ENCODE peak calls at places on chromosomes 2 and 18, in ten cellular contexts. M, C, L, B, A, T, V, E, Z and Q are unnamed samples.

GRCh38 chr2:144508162-144508765 is 11.7 kb downstream of the ZEB2 start:
- DNase-seq in M (no peak), C (no peak), L (no peak), B (no peak), A (no peak), T (peak), V (no peak), E (no peak), Z (no peak), Q (no peak)

GRCh38 chr2:109335586-109336266 is 206.7 kb downstream of the SH3RF3 start:
- DNase-seq in M (no peak), C (no peak), L (peak), B (no peak), A (no peak), T (no peak), V (no peak), E (no peak), Z (no peak), Q (peak)

GRCh38 chr2:201631041-201631440 is 12.3 kb downstream of the TMEM237 start:
- DNase-seq in M (no peak), C (no peak), L (no peak), B (no peak), A (no peak), T (no peak), V (no peak), E (no peak), Z (no peak), Q (no peak)

GRCh38 chr18:13036622-13037320 is 45.6 kb downstream of the CEP192 start:
- DNase-seq in M (no peak), C (no peak), L (no peak), B (no peak), A (no peak), T (no peak), V (no peak), E (no peak), Z (no peak), Q (peak)

GRCh38 chr2:134163336-134163735 is 90.5 kb upstream of the MGAT5 start:
- DNase-seq in M (no peak), C (no peak), L (no peak), B (no peak), A (no peak), T (no peak), V (no peak), E (no peak), Z (no peak), Q (no peak)

GRCh38 chr2:241808701-241809382 is at the start of gene NEU4:
- DNase-seq in M (no peak), C (no peak), L (no peak), B (peak), A (no peak), T (no peak), V (no peak), E (peak), Z (peak), Q (no peak)

GRCh38 chr2:106130251-106130998 is 63.7 kb downstream of the UXS1 start:
- DNase-seq in M (no peak), C (no peak), L (no peak), B (no peak), A (no peak), T (no peak), V (no peak), E (peak), Z (peak), Q (no peak)

GRCh38 chr18:25231327-25231691 is 120.7 kb downstream of the ZNF521 start:
- DNase-seq in M (no peak), C (no peak), L (no peak), B (peak), A (no peak), T (no peak), V (no peak), E (no peak), Z (no peak), Q (no peak)

GRCh38 chr2:205754285-205754923 is 72.1 kb downstream of the NRP2 start:
- DNase-seq in M (no peak), C (no peak), L (no peak), B (no peak), A (no peak), T (no peak), V (no peak), E (no peak), Z (no peak), Q (no peak)

GRCh38 chr2:58131191-58132011 is 84.8 kb downstream of the VRK2 start:
- DNase-seq in M (peak), C (no peak), L (no peak), B (peak), A (no peak), T (no peak), V (peak), E (peak), Z (no peak), Q (peak)

GRCh38 chr2:99854236-99854852 is 288.0 kb downstream of the AFF3 start:
- DNase-seq in M (no peak), C (no peak), L (no peak), B (no peak), A (no peak), T (no peak), V (no peak), E (no peak), Z (no peak), Q (no peak)

GRCh38 chr2:85547089-85547858 is 8.3 kb downstream of the MAT2A start:
- DNase-seq in M (peak), C (no peak), L (peak), B (no peak), A (no peak), T (no peak), V (no peak), E (no peak), Z (no peak), Q (peak)

GRCh38 chr2:172455121-172455515 is 27.7 kb downstream of the ITGA6 start:
- DNase-seq in M (peak), C (no peak), L (no peak), B (no peak), A (no peak), T (no peak), V (no peak), E (no peak), Z (no peak), Q (no peak)

GRCh38 chr2:58644992-58645391 is 403.9 kb upstream of the FANCL start:
- DNase-seq in M (no peak), C (no peak), L (no peak), B (no peak), A (no peak), T (no peak), V (no peak), E (no peak), Z (no peak), Q (no peak)

GRCh38 chr2:3585239-3586109 is 9.4 kb upstream of the COLEC11 start:
- DNase-seq in M (peak), C (no peak), L (no peak), B (peak), A (peak), T (no peak), V (peak), E (peak), Z (peak), Q (peak)

GRCh38 chr2:160491922-160492371 is 1.7 kb downstream of the RBMS1 start:
- DNase-seq in M (no peak), C (no peak), L (no peak), B (no peak), A (no peak), T (no peak), V (no peak), E (peak), Z (no peak), Q (peak)

GRCh38 chr2:181812106-181812745 is 79.3 kb upstream of the ITPRID2 start:
- DNase-seq in M (no peak), C (no peak), L (no peak), B (no peak), A (no peak), T (no peak), V (no peak), E (no peak), Z (no peak), Q (peak)

GRCh38 chr2:194382221-194382620 is 1274.8 kb upstream of the SLC39A10 start:
- DNase-seq in M (no peak), C (no peak), L (no peak), B (no peak), A (no peak), T (no peak), V (no peak), E (no peak), Z (no peak), Q (no peak)

GRCh38 chr18:35756506-35757117 is 175.1 kb downstream of the GALNT1 start:
- DNase-seq in M (peak), C (peak), L (peak), B (no peak), A (peak), T (no peak), V (peak), E (peak), Z (peak), Q (peak)

GRCh38 chr2:207279520-207279919 is 113.8 kb upstream of the KLF7 start:
- DNase-seq in M (no peak), C (no peak), L (peak), B (no peak), A (no peak), T (no peak), V (no peak), E (no peak), Z (no peak), Q (no peak)

GRCh38 chr2:200252661-200253067 is 53.8 kb upstream of the SPATS2L start:
- DNase-seq in M (peak), C (no peak), L (no peak), B (no peak), A (peak), T (no peak), V (peak), E (no peak), Z (no peak), Q (peak)

GRCh38 chr18:48084041-48084757 is 153.7 kb upstream of the SMAD2 start:
- DNase-seq in M (no peak), C (no peak), L (no peak), B (no peak), A (no peak), T (no peak), V (no peak), E (no peak), Z (peak), Q (no peak)

GRCh38 chr2:54658548-54659207 is 64.8 kb upstream of the EML6 start:
- DNase-seq in M (no peak), C (no peak), L (no peak), B (no peak), A (no peak), T (no peak), V (no peak), E (no peak), Z (no peak), Q (peak)

GRCh38 chr18:22563098-22563707 is 145.5 kb upstream of the CTAGE1 start:
- DNase-seq in M (peak), C (peak), L (peak), B (no peak), A (peak), T (no peak), V (peak), E (peak), Z (peak), Q (peak)

GRCh38 chr2:105166671-105167070 is 74.9 kb upstream of the GPR45 start:
- DNase-seq in M (no peak), C (no peak), L (no peak), B (no peak), A (no peak), T (no peak), V (no peak), E (no peak), Z (no peak), Q (no peak)

GRCh38 chr18:62360806-62361205 is 35.7 kb downstream of the TNFRSF11A start:
- DNase-seq in M (no peak), C (no peak), L (no peak), B (no peak), A (no peak), T (no peak), V (no peak), E (no peak), Z (no peak), Q (no peak)

GRCh38 chr2:160224060-160224459 is 24.0 kb upstream of the ITGB6 start:
- DNase-seq in M (no peak), C (no peak), L (peak), B (no peak), A (peak), T (no peak), V (no peak), E (peak), Z (no peak), Q (peak)

GRCh38 chr2:221844966-221845365 is 272.9 kb upstream of the EPHA4 start:
- DNase-seq in M (no peak), C (no peak), L (peak), B (no peak), A (no peak), T (no peak), V (no peak), E (no peak), Z (no peak), Q (no peak)

GRCh38 chr2:208984376-208985100 is 439.3 kb upstream of the MAP2 start:
- DNase-seq in M (no peak), C (no peak), L (no peak), B (no peak), A (no peak), T (no peak), V (no peak), E (no peak), Z (no peak), Q (peak)

GRCh38 chr2:21012557-21012937 is 31.3 kb downstream of the APOB start:
- DNase-seq in M (no peak), C (no peak), L (no peak), B (no peak), A (no peak), T (no peak), V (no peak), E (no peak), Z (no peak), Q (no peak)

GRCh38 chr2:9897331-9897737 is 54.1 kb downstream of the TAF1B start:
- DNase-seq in M (peak), C (peak), L (peak), B (peak), A (peak), T (no peak), V (peak), E (no peak), Z (peak), Q (peak)

GRCh38 chr2:2960817-2961216 is 416.8 kb downstream of the EIPR1 start:
- DNase-seq in M (no peak), C (no peak), L (no peak), B (no peak), A (no peak), T (no peak), V (no peak), E (no peak), Z (no peak), Q (no peak)

DNA sequence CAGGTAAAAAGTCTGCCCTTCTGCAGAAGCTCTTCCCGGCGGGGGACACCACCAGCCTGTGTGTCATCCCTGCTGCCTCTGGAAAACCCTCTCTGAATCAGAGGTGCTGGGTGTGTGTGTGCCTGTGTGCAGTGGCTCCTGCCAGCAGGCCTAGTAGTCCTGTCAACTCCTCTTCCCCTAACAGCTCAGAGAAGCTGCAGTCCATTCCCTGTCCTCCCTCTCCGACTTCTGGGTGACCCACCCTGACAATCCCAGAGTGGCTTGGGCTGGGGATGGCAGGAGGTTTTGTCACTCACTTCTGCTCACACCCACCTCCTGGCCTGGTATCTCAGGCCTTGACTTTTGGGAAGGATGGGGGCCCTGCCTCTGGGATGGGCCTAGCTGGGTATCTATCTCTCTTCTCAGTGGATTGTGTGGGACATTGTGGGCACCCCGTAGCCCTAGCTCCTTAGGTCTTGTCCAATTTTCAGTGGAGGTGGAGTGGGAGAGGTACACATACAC is 2.3 kb downstream of the WNT10A start:
- DNase-seq in M (no peak), C (no peak), L (no peak), B (peak), A (no peak), T (no peak), V (no peak), E (no peak), Z (no peak), Q (peak)
- H3K4me3 ChIP-seq in M (no peak), C (no peak), L (peak), B (peak), A (no peak), T (no peak), V (peak), E (no peak), Z (no peak), Q (no peak)

DNA sequence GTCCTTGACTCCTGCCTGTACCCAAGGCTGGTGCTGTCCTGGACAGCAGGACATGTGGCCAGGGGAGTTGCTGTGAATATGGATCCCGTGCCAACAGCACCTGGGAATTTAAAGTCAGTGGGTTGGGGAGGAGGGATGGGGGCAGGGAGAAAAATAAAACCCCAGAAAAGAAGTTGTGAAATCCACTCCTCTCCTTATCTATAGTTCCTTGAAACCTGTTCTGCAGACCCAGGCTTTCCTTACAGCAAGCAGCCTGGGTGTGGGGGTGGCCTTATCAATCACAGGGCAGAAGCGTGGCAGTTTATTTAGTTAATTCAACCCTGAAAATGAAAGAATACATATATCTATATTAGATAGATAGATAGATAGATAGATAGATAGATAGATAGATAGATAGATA is 138.3 kb downstream of the CLIP4 start:
- DNase-seq in M (peak), C (no peak), L (no peak), B (no peak), A (no peak), T (no peak), V (no peak), E (no peak), Z (no peak), Q (no peak)
- TF ChIP-seq CTCF in M (no peak), C (no peak), L (no peak), B (no peak), A (no peak), T (no peak), V (no peak), E (no peak), Z (no peak), Q (no peak)

GRCh38 chr2:28717339-28717758 is 34.3 kb upstream of the PPP1CB start:
- DNase-seq in M (peak), C (no peak), L (no peak), B (peak), A (peak), T (no peak), V (peak), E (peak), Z (peak), Q (peak)

GRCh38 chr2:28720345-28720744 is 31.3 kb upstream of the PPP1CB start:
- DNase-seq in M (no peak), C (no peak), L (no peak), B (no peak), A (no peak), T (no peak), V (no peak), E (no peak), Z (no peak), Q (no peak)

GRCh38 chr2:28713582-28714292 is 37.9 kb upstream of the PPP1CB start:
- DNase-seq in M (no peak), C (no peak), L (no peak), B (no peak), A (no peak), T (no peak), V (no peak), E (no peak), Z (no peak), Q (peak)

GRCh38 chr2:28721601-28722191 is 29.9 kb upstream of the PPP1CB start:
- DNase-seq in M (no peak), C (no peak), L (no peak), B (no peak), A (no peak), T (no peak), V (no peak), E (no peak), Z (no peak), Q (no peak)

GRCh38 chr2:28716265-28716865 is 35.3 kb upstream of the PPP1CB start:
- DNase-seq in M (peak), C (peak), L (peak), B (peak), A (peak), T (no peak), V (peak), E (peak), Z (peak), Q (peak)
- H3K4me3 ChIP-seq in M (no peak), C (no peak), L (no peak), B (no peak), A (peak), T (no peak), V (no peak), E (no peak), Z (no peak), Q (no peak)

GRCh38 chr2:159073256-159073655 is 104.8 kb downstream of the TANC1 start:
- DNase-seq in M (no peak), C (no peak), L (no peak), B (no peak), A (no peak), T (no peak), V (no peak), E (no peak), Z (no peak), Q (peak)

GRCh38 chr2:159069229-159069628 is 100.8 kb downstream of the TANC1 start:
- DNase-seq in M (no peak), C (no peak), L (no peak), B (no peak), A (no peak), T (no peak), V (no peak), E (no peak), Z (no peak), Q (no peak)

GRCh38 chr2:159070235-159070634 is 101.8 kb downstream of the TANC1 start:
- DNase-seq in M (no peak), C (no peak), L (no peak), B (no peak), A (no peak), T (no peak), V (no peak), E (peak), Z (no peak), Q (no peak)

GRCh38 chr2:159072795-159073194 is 104.4 kb downstream of the TANC1 start:
- DNase-seq in M (no peak), C (no peak), L (no peak), B (no peak), A (no peak), T (no peak), V (no peak), E (no peak), Z (no peak), Q (peak)

GRCh38 chr2:159071190-159071915 is 102.9 kb downstream of the TANC1 start:
- DNase-seq in M (no peak), C (no peak), L (no peak), B (no peak), A (no peak), T (no peak), V (no peak), E (no peak), Z (no peak), Q (peak)
- TF ChIP-seq CTCF in M (no peak), C (no peak), L (no peak), B (peak), A (peak), T (no peak), V (no peak), E (no peak), Z (no peak), Q (peak)

GRCh38 chr2:227325824-227326195 is 759 bp downstream of the MFF start:
- DNase-seq in M (peak), C (no peak), L (peak), B (peak), A (no peak), T (peak), V (peak), E (peak), Z (peak), Q (peak)

GRCh38 chr2:227325056-227325823 is at the start of gene MFF:
- DNase-seq in M (peak), C (peak), L (peak), B (peak), A (peak), T (peak), V (peak), E (peak), Z (peak), Q (peak)

GRCh38 chr2:227323818-227324217 is 1.2 kb upstream of the MFF start:
- DNase-seq in M (no peak), C (no peak), L (no peak), B (no peak), A (no peak), T (no peak), V (no peak), E (no peak), Z (no peak), Q (no peak)

GRCh38 chr2:227324671-227325055 is 388 bp upstream of the MFF start:
- DNase-seq in M (peak), C (peak), L (peak), B (no peak), A (no peak), T (no peak), V (peak), E (no peak), Z (peak), Q (no peak)

DNA sequence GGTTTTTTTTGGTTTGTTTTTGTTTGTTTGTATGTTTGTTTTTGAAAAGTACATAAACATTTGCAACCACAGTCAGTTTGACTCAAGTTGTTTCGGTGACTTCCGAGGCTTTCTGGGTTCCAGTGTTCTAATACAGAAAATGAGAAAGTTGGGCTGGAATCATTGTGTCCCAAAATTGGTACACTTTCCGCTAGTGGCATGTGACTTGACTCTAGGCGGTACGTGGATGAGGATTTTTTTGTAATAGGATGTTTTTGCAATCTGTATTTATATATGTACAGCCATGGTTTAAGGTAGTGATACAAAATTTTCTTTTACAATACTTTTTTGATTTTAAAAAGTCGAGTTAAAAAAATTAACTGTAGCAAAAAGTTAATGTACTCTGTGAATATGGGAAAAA is 1.7 kb downstream of the MFF start:
- DNase-seq in M (no peak), C (no peak), L (peak), B (no peak), A (no peak), T (no peak), V (no peak), E (no peak), Z (no peak), Q (no peak)
- H3K4me3 ChIP-seq in M (no peak), C (peak), L (peak), B (peak), A (peak), T (no peak), V (no peak), E (peak), Z (no peak), Q (peak)

GRCh38 chr2:138722316-138722715 is 57.9 kb downstream of the NXPH2 start:
- DNase-seq in M (no peak), C (no peak), L (no peak), B (peak), A (no peak), T (peak), V (no peak), E (no peak), Z (no peak), Q (peak)
- TF ChIP-seq CTCF in M (no peak), C (no peak), L (no peak), B (no peak), A (no peak), T (no peak), V (no peak), E (no peak), Z (no peak), Q (no peak)